ENCODE peak calls at places on chromosome 5, in six cellular contexts. One of them, this sample, is unnamed.

GRCh38 chr5:180784497-180785097 is 18.0 kb downstream of the MGAT1 start:
- DNase-seq in fibroblast of villous mesenchyme: peak; percentile 87
- DNase-seq in foreskin fibroblast: peak; percentile 82
- DNase-seq in GM23338: peak; percentile 84
- DNase-seq in IMR-90: peak; percentile 87
- DNase-seq in GM12878: no peak
- DNase-seq in this sample: peak; percentile 89

GRCh38 chr5:136103118-136103517 is 29.5 kb upstream of the SMAD5 start:
- DNase-seq in GM23338: no peak
- DNase-seq in GM12878: no peak
- DNase-seq in IMR-90: no peak
- DNase-seq in foreskin fibroblast: no peak
- DNase-seq in fibroblast of villous mesenchyme: no peak
- DNase-seq in this sample: no peak

GRCh38 chr5:80662108-80662507 is 7.3 kb upstream of the DHFR start:
- DNase-seq in GM23338: no peak
- DNase-seq in fibroblast of villous mesenchyme: no peak
- DNase-seq in GM12878: no peak
- DNase-seq in IMR-90: no peak
- DNase-seq in foreskin fibroblast: no peak
- DNase-seq in this sample: peak; percentile 46

GRCh38 chr5:176446884-176447537 is 1.2 kb upstream of the FAF2 start:
- DNase-seq in IMR-90: no peak
- DNase-seq in GM12878: no peak
- DNase-seq in GM23338: peak; percentile 36
- DNase-seq in foreskin fibroblast: no peak
- DNase-seq in fibroblast of villous mesenchyme: no peak
- DNase-seq in this sample: no peak

GRCh38 chr5:40754381-40755092 is 1.2 kb downstream of the TTC33 start:
- DNase-seq in IMR-90: peak; percentile 66
- DNase-seq in GM12878: no peak
- DNase-seq in GM23338: no peak
- DNase-seq in foreskin fibroblast: no peak
- DNase-seq in fibroblast of villous mesenchyme: peak; percentile 58
- DNase-seq in this sample: peak; percentile 55

GRCh38 chr5:154315196-154315595 is 124.7 kb downstream of the GALNT10 start:
- DNase-seq in IMR-90: no peak
- DNase-seq in fibroblast of villous mesenchyme: no peak
- DNase-seq in foreskin fibroblast: no peak
- DNase-seq in GM12878: no peak
- DNase-seq in GM23338: no peak
- DNase-seq in this sample: no peak

GRCh38 chr5:108451269-108451668 is 69.4 kb upstream of the FBXL17 start:
- DNase-seq in GM12878: no peak
- DNase-seq in fibroblast of villous mesenchyme: no peak
- DNase-seq in foreskin fibroblast: no peak
- DNase-seq in GM23338: peak; percentile 33
- DNase-seq in IMR-90: no peak
- DNase-seq in this sample: no peak

GRCh38 chr5:150527038-150527437 is 19.1 kb downstream of the NDST1 start:
- DNase-seq in fibroblast of villous mesenchyme: no peak
- DNase-seq in GM23338: no peak
- DNase-seq in GM12878: no peak
- DNase-seq in foreskin fibroblast: no peak
- DNase-seq in IMR-90: no peak
- DNase-seq in this sample: no peak

GRCh38 chr5:148290271-148291195 is 21.7 kb upstream of the SPINK7 start:
- DNase-seq in fibroblast of villous mesenchyme: peak; percentile 32
- DNase-seq in GM12878: no peak
- DNase-seq in IMR-90: peak; percentile 19
- DNase-seq in foreskin fibroblast: no peak
- DNase-seq in GM23338: peak; percentile 79
- DNase-seq in this sample: peak; percentile 13

GRCh38 chr5:138951986-138952735 is 77.0 kb upstream of the LRRTM2 start:
- DNase-seq in GM12878: no peak
- DNase-seq in foreskin fibroblast: no peak
- DNase-seq in IMR-90: no peak
- DNase-seq in GM23338: no peak
- DNase-seq in fibroblast of villous mesenchyme: no peak
- DNase-seq in this sample: no peak
- H3K4me3 ChIP-seq in GM12878: no peak overlapping the region
- H3K4me3 ChIP-seq in foreskin fibroblast: no peak overlapping the region
- H3K4me3 ChIP-seq in IMR-90: no peak overlapping the region
- H3K4me3 ChIP-seq in GM23338: no peak overlapping the region
- H3K4me3 ChIP-seq in fibroblast of villous mesenchyme: no peak overlapping the region
- H3K4me3 ChIP-seq in this sample: no peak overlapping the region

GRCh38 chr5:123097871-123098735 is 9.1 kb downstream of the PRDM6 start:
- DNase-seq in foreskin fibroblast: no peak
- DNase-seq in GM23338: peak; percentile 44
- DNase-seq in IMR-90: no peak
- DNase-seq in fibroblast of villous mesenchyme: no peak
- DNase-seq in GM12878: no peak
- DNase-seq in this sample: no peak

GRCh38 chr5:123098767-123099513 is 9.9 kb downstream of the PRDM6 start:
- DNase-seq in fibroblast of villous mesenchyme: peak; percentile 79
- DNase-seq in GM12878: no peak
- DNase-seq in IMR-90: no peak
- DNase-seq in foreskin fibroblast: peak; percentile 24
- DNase-seq in GM23338: peak; percentile 34
- DNase-seq in this sample: peak; percentile 48

GRCh38 chr5:123095694-123096120 is 6.7 kb downstream of the PRDM6 start:
- DNase-seq in GM23338: no peak
- DNase-seq in fibroblast of villous mesenchyme: no peak
- DNase-seq in foreskin fibroblast: no peak
- DNase-seq in GM12878: no peak
- DNase-seq in IMR-90: no peak
- DNase-seq in this sample: no peak

GRCh38 chr5:123097483-123097870 is 8.4 kb downstream of the PRDM6 start:
- DNase-seq in fibroblast of villous mesenchyme: no peak
- DNase-seq in foreskin fibroblast: no peak
- DNase-seq in GM23338: no peak
- DNase-seq in GM12878: no peak
- DNase-seq in IMR-90: no peak
- DNase-seq in this sample: no peak

DNA sequence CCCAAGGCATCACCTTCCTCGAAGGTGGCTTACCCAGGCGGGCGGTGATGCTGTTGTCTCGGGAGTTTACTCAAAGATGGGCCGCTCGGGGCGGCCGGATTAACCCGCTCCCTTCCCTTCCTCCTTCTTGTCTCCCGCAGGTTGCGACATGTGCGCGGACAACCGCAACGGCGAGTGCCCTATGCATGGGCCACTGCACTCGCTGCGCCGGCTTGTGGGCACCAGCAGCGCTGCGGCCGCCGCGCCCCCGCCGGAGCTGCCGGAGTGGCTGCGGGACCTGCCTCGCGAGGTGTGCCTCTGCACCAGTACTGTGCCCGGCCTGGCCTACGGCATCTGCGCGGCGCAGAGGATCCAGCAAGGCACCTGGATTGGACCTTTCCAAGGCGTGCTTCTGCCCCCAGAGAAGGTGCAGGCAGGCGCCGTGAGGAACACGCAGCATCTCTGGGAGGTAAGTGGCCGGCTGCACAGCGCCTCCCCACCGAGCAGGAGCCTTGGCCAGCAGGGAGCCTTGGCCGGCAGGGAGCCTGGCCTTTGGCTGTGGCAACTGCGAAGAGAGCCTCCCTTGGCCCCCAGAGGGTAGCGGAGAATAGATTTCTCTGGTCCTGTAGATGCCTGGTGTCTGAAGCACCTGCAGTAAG is 10.6 kb downstream of the PRDM6 start:
- DNase-seq in fibroblast of villous mesenchyme: no peak
- DNase-seq in GM23338: peak; percentile 78
- DNase-seq in IMR-90: no peak
- DNase-seq in GM12878: no peak
- DNase-seq in foreskin fibroblast: no peak
- DNase-seq in this sample: no peak
- TF ChIP-seq CTCF in fibroblast of villous mesenchyme: no peak
- TF ChIP-seq CTCF in GM23338: peak; percentile 16
- TF ChIP-seq CTCF in IMR-90: no peak
- TF ChIP-seq CTCF in GM12878: no peak
- TF ChIP-seq CTCF in foreskin fibroblast: no peak
- TF ChIP-seq CTCF in this sample: no peak

DNA sequence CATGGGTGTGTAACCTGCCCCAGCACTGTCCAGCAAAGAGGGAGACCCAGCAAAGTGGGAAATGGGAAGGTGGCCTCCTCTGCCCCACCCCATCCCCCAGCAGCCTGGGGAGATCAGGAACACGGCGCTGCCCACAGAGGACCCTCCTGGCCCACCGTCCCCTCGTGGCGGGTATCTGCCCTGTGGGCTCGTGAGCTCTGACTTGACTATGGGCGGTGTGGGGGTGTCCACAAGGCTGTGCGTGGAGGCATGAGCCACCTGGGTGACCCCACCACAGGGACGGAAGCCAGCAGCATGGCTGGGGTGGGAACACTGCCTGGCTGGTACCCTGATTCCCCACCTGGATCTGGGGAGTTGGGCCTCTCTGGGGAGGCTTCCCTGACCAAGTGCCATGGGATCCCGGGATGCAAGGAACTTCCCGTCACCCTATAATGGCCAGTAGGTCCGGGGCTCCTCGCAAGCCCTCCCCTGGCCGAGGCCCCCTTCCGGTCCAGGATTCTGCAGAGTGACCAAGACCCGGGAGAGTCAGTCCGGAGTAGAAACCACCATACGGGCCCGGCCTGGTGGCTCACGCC is 29.3 kb upstream of the SLC6A19 start:
- DNase-seq in foreskin fibroblast: no peak
- DNase-seq in GM23338: no peak
- DNase-seq in IMR-90: no peak
- DNase-seq in fibroblast of villous mesenchyme: no peak
- DNase-seq in GM12878: no peak
- DNase-seq in this sample: no peak
- H3K4me3 ChIP-seq in foreskin fibroblast: no peak overlapping the region
- H3K4me3 ChIP-seq in GM23338: no peak overlapping the region
- H3K4me3 ChIP-seq in IMR-90: no peak overlapping the region
- H3K4me3 ChIP-seq in fibroblast of villous mesenchyme: no peak overlapping the region
- H3K4me3 ChIP-seq in GM12878: no peak overlapping the region
- H3K4me3 ChIP-seq in this sample: no peak overlapping the region

GRCh38 chr5:171750316-171750788 is 35.3 kb upstream of the SMIM23 start:
- DNase-seq in fibroblast of villous mesenchyme: peak; percentile 16
- DNase-seq in GM23338: peak; percentile 65
- DNase-seq in foreskin fibroblast: peak; percentile 32
- DNase-seq in GM12878: no peak
- DNase-seq in IMR-90: peak; percentile 7
- DNase-seq in this sample: peak; percentile 59
- TF ChIP-seq CTCF in fibroblast of villous mesenchyme: peak; percentile 29
- TF ChIP-seq CTCF in GM23338: peak; percentile 88
- TF ChIP-seq CTCF in foreskin fibroblast: no peak
- TF ChIP-seq CTCF in GM12878: no peak
- TF ChIP-seq CTCF in IMR-90: no peak
- TF ChIP-seq CTCF in this sample: peak; percentile 12

GRCh38 chr5:50574121-50574520 is 92.3 kb upstream of the PARP8 start:
- DNase-seq in fibroblast of villous mesenchyme: no peak
- DNase-seq in GM12878: no peak
- DNase-seq in IMR-90: no peak
- DNase-seq in foreskin fibroblast: no peak
- DNase-seq in GM23338: no peak
- DNase-seq in this sample: no peak
- H3K4me3 ChIP-seq in fibroblast of villous mesenchyme: no peak overlapping the region
- H3K4me3 ChIP-seq in GM12878: no peak overlapping the region
- H3K4me3 ChIP-seq in IMR-90: no peak overlapping the region
- H3K4me3 ChIP-seq in foreskin fibroblast: no peak overlapping the region
- H3K4me3 ChIP-seq in GM23338: no peak overlapping the region
- H3K4me3 ChIP-seq in this sample: no peak overlapping the region

GRCh38 chr5:14171091-14171490 is 27.9 kb downstream of the TRIO start:
- DNase-seq in GM12878: no peak
- DNase-seq in fibroblast of villous mesenchyme: no peak
- DNase-seq in foreskin fibroblast: no peak
- DNase-seq in IMR-90: peak; percentile 74
- DNase-seq in GM23338: no peak
- DNase-seq in this sample: peak; percentile 62
- TF ChIP-seq CTCF in GM12878: no peak
- TF ChIP-seq CTCF in fibroblast of villous mesenchyme: no peak
- TF ChIP-seq CTCF in foreskin fibroblast: no peak
- TF ChIP-seq CTCF in IMR-90: no peak
- TF ChIP-seq CTCF in GM23338: no peak
- TF ChIP-seq CTCF in this sample: no peak

DNA sequence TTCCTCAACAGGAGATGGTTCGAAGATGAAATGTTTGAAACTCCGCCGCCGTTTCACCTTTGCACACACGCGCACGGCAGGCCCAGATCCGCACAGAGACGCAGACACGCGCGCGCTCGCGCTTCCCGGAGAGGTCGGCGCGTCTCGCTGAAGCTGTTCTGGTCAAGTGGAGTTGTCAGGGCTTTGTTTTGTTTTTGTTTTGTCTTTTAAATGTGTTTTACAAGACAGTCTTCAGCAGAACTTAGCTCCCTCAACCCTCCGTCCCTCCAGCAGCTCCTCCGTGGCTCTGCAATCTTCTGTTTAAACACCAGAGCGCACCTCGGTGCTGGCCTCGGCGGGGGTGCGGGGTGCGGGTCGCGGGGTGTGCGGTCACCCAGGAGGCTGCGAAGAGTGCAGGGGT is 5.3 kb upstream of the IRX2 start:
- DNase-seq in IMR-90: no peak
- DNase-seq in GM23338: peak; percentile 71
- DNase-seq in foreskin fibroblast: peak; percentile 33
- DNase-seq in fibroblast of villous mesenchyme: peak; percentile 10
- DNase-seq in GM12878: no peak
- DNase-seq in this sample: no peak
- H3K4me3 ChIP-seq in IMR-90: no peak overlapping the region
- H3K4me3 ChIP-seq in GM23338: peak overlapping the region; percentile 95
- H3K4me3 ChIP-seq in foreskin fibroblast: peak overlapping the region; percentile 58
- H3K4me3 ChIP-seq in fibroblast of villous mesenchyme: no peak overlapping the region
- H3K4me3 ChIP-seq in GM12878: no peak overlapping the region
- H3K4me3 ChIP-seq in this sample: peak overlapping the region; percentile 54

GRCh38 chr5:140596364-140596763 is 31.7 kb downstream of the SLC35A4 start:
- DNase-seq in foreskin fibroblast: no peak
- DNase-seq in GM12878: no peak
- DNase-seq in GM23338: no peak
- DNase-seq in IMR-90: no peak
- DNase-seq in fibroblast of villous mesenchyme: no peak
- DNase-seq in this sample: no peak

GRCh38 chr5:140594169-140594568 is 29.5 kb downstream of the SLC35A4 start:
- DNase-seq in foreskin fibroblast: no peak
- DNase-seq in fibroblast of villous mesenchyme: no peak
- DNase-seq in IMR-90: no peak
- DNase-seq in GM23338: no peak
- DNase-seq in GM12878: no peak
- DNase-seq in this sample: no peak

GRCh38 chr5:140591747-140592372 is 27.2 kb downstream of the SLC35A4 start:
- DNase-seq in GM12878: no peak
- DNase-seq in GM23338: no peak
- DNase-seq in IMR-90: peak; percentile 57
- DNase-seq in foreskin fibroblast: peak; percentile 35
- DNase-seq in fibroblast of villous mesenchyme: peak; percentile 52
- DNase-seq in this sample: peak; percentile 51

GRCh38 chr5:140598836-140599235 is 34.1 kb downstream of the CD14 start:
- DNase-seq in GM12878: no peak
- DNase-seq in IMR-90: no peak
- DNase-seq in foreskin fibroblast: no peak
- DNase-seq in GM23338: no peak
- DNase-seq in fibroblast of villous mesenchyme: no peak
- DNase-seq in this sample: no peak

GRCh38 chr5:140595538-140595937 is 30.9 kb downstream of the SLC35A4 start:
- DNase-seq in foreskin fibroblast: no peak
- DNase-seq in GM12878: no peak
- DNase-seq in IMR-90: no peak
- DNase-seq in GM23338: no peak
- DNase-seq in fibroblast of villous mesenchyme: no peak
- DNase-seq in this sample: no peak
- TF ChIP-seq CTCF in foreskin fibroblast: no peak
- TF ChIP-seq CTCF in GM12878: no peak
- TF ChIP-seq CTCF in IMR-90: no peak
- TF ChIP-seq CTCF in GM23338: no peak
- TF ChIP-seq CTCF in fibroblast of villous mesenchyme: no peak
- TF ChIP-seq CTCF in this sample: no peak

GRCh38 chr5:128674837-128675446 is 136.9 kb upstream of the FBN2 start:
- DNase-seq in GM23338: peak; percentile 75
- DNase-seq in IMR-90: peak; percentile 57
- DNase-seq in foreskin fibroblast: peak; percentile 47
- DNase-seq in fibroblast of villous mesenchyme: peak; percentile 66
- DNase-seq in GM12878: no peak
- DNase-seq in this sample: peak; percentile 63
- H3K4me3 ChIP-seq in GM23338: no peak overlapping the region
- H3K4me3 ChIP-seq in IMR-90: no peak overlapping the region
- H3K4me3 ChIP-seq in foreskin fibroblast: no peak overlapping the region
- H3K4me3 ChIP-seq in fibroblast of villous mesenchyme: no peak overlapping the region
- H3K4me3 ChIP-seq in GM12878: no peak overlapping the region
- H3K4me3 ChIP-seq in this sample: no peak overlapping the region

This sample was measured in fibroblast of mammary gland.